ENCODE peak calls at places on chromosomes 6 and 20, in seven cellular contexts. J is AG09319, G is amniotic stem cell, K is fibroblast of mammary gland, C is HCEC 1CT, P is HEK293T, Z is H54. F is an unnamed sample.

GRCh38 chr6:13272131-13273046 is 55.9 kb downstream of the TBC1D7 start:
- DNase-seq in J (no peak), G (no peak), K (no peak), C (no peak), P (no peak), Z (no peak), F (no peak)

GRCh38 chr6:111806561-111807497 is 66.4 kb downstream of the FYN start:
- DNase-seq in J (no peak), G (no peak), K (no peak), C (no peak), P (no peak), Z (no peak), F (no peak)

GRCh38 chr6:170207586-170207985 is 83.3 kb downstream of the DLL1 start:
- DNase-seq in J (no peak), G (no peak), K (no peak), C (no peak), P (no peak), Z (no peak), F (no peak)

GRCh38 chr6:158647501-158647900 is 2.4 kb upstream of the SYTL3 start:
- DNase-seq in J (no peak), G (no peak), K (no peak), C (no peak), P (no peak), Z (no peak), F (no peak)

GRCh38 chr6:56772737-56773184 is 130.1 kb upstream of the DST start:
- DNase-seq in J (peak), G (no peak), K (peak), C (peak), P (no peak), Z (peak), F (no peak)

GRCh38 chr6:47371875-47372255 is 62.2 kb upstream of the TNFRSF21 start:
- DNase-seq in J (no peak), G (no peak), K (no peak), C (no peak), P (no peak), Z (no peak), F (no peak)

GRCh38 chr20:18314786-18315406 is 26.6 kb downstream of the ZNF133 start:
- DNase-seq in J (peak), G (peak), K (peak), C (peak), P (no peak), Z (peak), F (no peak)

GRCh38 chr6:132304891-132305305 is 96.4 kb downstream of the MOXD1 start:
- DNase-seq in J (no peak), G (no peak), K (no peak), C (no peak), P (no peak), Z (no peak), F (no peak)

GRCh38 chr6:72522735-72523141 is 99.1 kb upstream of the KCNQ5 start:
- DNase-seq in J (no peak), G (no peak), K (no peak), C (no peak), P (peak), Z (no peak), F (no peak)

GRCh38 chr6:82246802-82247633 is 526 bp downstream of the IBTK start:
- DNase-seq in J (no peak), G (no peak), K (peak), C (peak), P (peak), Z (peak), F (peak)

GRCh38 chr20:63005862-63006564 is 751 bp downstream of the BHLHE23 start:
- DNase-seq in J (no peak), G (no peak), K (peak), C (no peak), P (no peak), Z (no peak), F (no peak)

GRCh38 chr6:24829657-24830056 is 30.9 kb upstream of the ARMH2 start:
- DNase-seq in J (no peak), G (no peak), K (no peak), C (no peak), P (no peak), Z (no peak), F (no peak)

GRCh38 chr20:59789641-59790040 is 143.8 kb downstream of the SYCP2 start:
- DNase-seq in J (no peak), G (no peak), K (no peak), C (no peak), P (no peak), Z (no peak), F (no peak)

GRCh38 chr6:11919771-11920440 is 92.2 kb upstream of the HIVEP1 start:
- DNase-seq in J (no peak), G (no peak), K (no peak), C (no peak), P (no peak), Z (no peak), F (no peak)

GRCh38 chr6:21102201-21102600 is 491.4 kb upstream of the SOX4 start:
- DNase-seq in J (no peak), G (no peak), K (no peak), C (no peak), P (no peak), Z (no peak), F (no peak)

F was measured in GM13977.